ENCODE peak calls at places on chromosomes 1 and 21, in four cellular contexts. C is H9, A is neuronal stem cell, U is IMR-90. L is an unnamed sample.

GRCh38 chr1:114131526-114132220 is 22.0 kb downstream of the SYT6 start:
- DNase-seq in C (no peak), A (no peak), U (peak), L (no peak)

GRCh38 chr1:21586926-21587601 is 77.8 kb downstream of the ALPL start:
- DNase-seq in C (peak), A (no peak), U (peak), L (no peak)

GRCh38 chr1:230728710-230729392 is 14.9 kb upstream of the AGT start:
- DNase-seq in C (no peak), A (no peak), U (no peak), L (no peak)

GRCh38 chr1:60054374-60054773 is 19.2 kb downstream of the C1orf87 start:
- DNase-seq in C (no peak), A (no peak), U (no peak), L (no peak)

GRCh38 chr1:111139234-111139955 is 498 bp downstream of the DRAM2 start:
- DNase-seq in C (peak), A (peak), U (peak), L (no peak)

GRCh38 chr1:219883400-219884332 is 44.7 kb downstream of the SLC30A10 start:
- DNase-seq in C (peak), A (peak), U (no peak), L (peak)

GRCh38 chr1:41672641-41673313 is 188.3 kb upstream of the EDN2 start:
- DNase-seq in C (no peak), A (no peak), U (peak), L (no peak)

GRCh38 chr1:231729541-231729940 is 103.0 kb downstream of the DISC1 start:
- DNase-seq in C (no peak), A (no peak), U (no peak), L (no peak)

GRCh38 chr21:34613679-34614442 is 1.1 kb downstream of the RCAN1 start:
- DNase-seq in C (no peak), A (no peak), U (peak), L (no peak)

GRCh38 chr1:160971618-160972056 is 17.0 kb upstream of the ITLN2 start:
- DNase-seq in C (peak), A (no peak), U (no peak), L (no peak)

GRCh38 chr1:202710070-202711025 is at the start of gene SYT2:
- DNase-seq in C (peak), A (peak), U (no peak), L (peak)

GRCh38 chr1:160415696-160416298 is 15.4 kb downstream of the VANGL2 start:
- DNase-seq in C (no peak), A (no peak), U (no peak), L (no peak)

GRCh38 chr1:59150537-59151386 is 146.1 kb upstream of the FGGY start:
- DNase-seq in C (no peak), A (no peak), U (peak), L (no peak)

DNA sequence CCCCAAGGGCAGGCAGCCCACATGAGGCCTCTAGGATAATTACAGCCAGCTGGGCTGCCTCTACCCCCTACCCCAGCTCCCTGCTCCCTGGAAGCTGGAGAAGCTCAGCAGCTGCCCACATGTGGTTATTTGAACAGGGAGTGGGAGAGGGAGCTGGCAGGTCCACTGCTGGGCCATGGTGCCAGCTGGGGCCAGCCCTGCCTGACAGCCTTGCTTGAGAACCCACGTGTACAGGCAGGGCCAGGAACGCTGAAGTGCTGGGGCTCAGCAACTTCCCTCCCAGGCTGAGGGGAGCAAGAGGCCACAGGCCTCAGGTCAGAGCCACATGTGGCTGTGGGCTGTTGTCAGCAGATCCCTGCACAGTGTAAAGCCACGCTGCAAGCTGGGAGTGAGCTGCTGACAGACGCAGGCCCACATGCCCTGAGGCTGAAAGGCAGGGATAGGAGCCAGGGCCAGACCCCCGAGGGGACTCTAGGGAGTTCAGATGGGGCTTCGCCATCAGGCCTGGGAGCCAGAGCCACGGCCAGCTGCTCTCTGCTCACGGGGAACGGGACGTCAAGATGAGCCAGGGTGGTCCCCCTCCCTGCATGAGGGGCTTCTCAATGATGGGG is 129.0 kb downstream of the SYF2 start:
- DNase-seq in C (no peak), A (no peak), U (no peak), L (no peak)
- H4K91ac ChIP-seq in C (no peak), A (no peak), U (no peak), L (no peak)

DNA sequence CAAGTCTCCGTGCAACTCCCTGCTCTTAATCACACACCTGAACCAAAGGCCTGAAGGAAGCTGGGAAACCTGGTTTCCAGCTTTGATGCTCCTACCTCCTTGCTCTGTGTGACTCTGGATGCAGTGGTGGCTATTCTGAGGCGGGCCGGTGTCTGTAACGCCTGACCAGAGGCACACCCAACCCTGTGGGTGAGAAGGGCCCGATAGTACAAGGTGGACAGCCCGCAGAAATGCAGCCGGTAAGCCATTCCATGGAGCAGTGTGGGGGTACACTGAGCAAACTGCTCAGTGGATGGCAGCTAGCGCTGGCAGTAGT is 36.1 kb downstream of the AHDC1 start:
- DNase-seq in C (no peak), A (no peak), U (no peak), L (no peak)
- H4K91ac ChIP-seq in C (no peak), A (peak), U (peak), L (peak)

GRCh38 chr1:44327679-44328491 is 27.2 kb downstream of the ERI3 start:
- DNase-seq in C (peak), A (no peak), U (peak), L (no peak)
- H4K91ac ChIP-seq in C (no peak), A (no peak), U (peak), L (no peak)

DNA sequence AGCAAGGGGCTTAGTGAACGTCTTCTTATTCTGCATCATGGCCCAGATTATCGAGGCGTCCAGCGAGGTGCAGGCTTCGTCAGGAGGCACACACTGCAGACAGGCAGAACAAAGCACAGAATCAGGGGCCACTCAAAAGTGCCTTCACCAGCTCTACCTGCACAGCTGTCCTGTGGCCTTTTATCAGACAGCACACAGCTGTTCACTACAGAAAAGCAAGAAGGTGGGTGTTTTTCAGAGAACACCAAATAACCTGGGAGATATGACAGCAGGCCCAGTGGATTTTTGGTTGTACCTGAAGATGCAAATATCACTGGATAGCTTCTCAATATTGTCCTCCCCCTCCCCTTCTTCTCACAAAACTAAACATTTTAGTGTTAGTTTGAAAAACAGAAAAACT is 177.3 kb downstream of the TGFBR3 start:
- DNase-seq in C (no peak), A (no peak), U (no peak), L (no peak)
- H4K91ac ChIP-seq in C (no peak), A (no peak), U (no peak), L (no peak)

GRCh38 chr1:15409400-15410222 is at the start of gene EFHD2:
- DNase-seq in C (peak), A (peak), U (peak), L (peak)
- H4K91ac ChIP-seq in C (no peak), A (no peak), U (peak), L (no peak)

DNA sequence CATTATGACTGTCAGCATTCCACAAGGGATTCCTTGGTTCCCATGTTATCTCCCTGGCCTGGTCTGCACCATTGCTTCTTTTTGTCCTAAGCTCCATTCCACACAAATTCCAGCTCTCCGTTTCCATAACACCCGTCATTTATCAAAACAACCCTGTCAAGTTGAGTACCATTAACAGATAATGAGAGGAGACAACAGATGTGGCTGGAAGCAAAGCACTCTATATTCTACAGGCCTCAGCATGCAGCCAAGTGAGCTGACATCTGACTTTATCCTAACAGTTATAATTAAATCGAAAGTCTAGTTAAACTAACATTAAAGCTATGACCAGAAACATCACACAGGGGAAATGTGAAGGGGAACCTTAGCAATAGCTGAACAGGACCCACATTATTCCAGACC is 110.4 kb downstream of the RERE start:
- DNase-seq in C (no peak), A (peak), U (peak), L (no peak)
- H4K91ac ChIP-seq in C (no peak), A (no peak), U (no peak), L (no peak)

GRCh38 chr1:189496768-189497167 is 980.9 kb downstream of the BRINP3 start:
- DNase-seq in C (no peak), A (no peak), U (no peak), L (no peak)
- H4K91ac ChIP-seq in C (no peak), A (no peak), U (no peak), L (no peak)

GRCh38 chr1:156238248-156238647 is 3.7 kb upstream of the BGLAP start:
- DNase-seq in C (no peak), A (no peak), U (no peak), L (no peak)

GRCh38 chr1:156244126-156244525 is 2.1 kb downstream of the BGLAP start:
- DNase-seq in C (no peak), A (no peak), U (no peak), L (no peak)

GRCh38 chr1:156242738-156243137 is 754 bp downstream of the BGLAP start:
- DNase-seq in C (no peak), A (no peak), U (no peak), L (no peak)

GRCh38 chr1:156241926-156242325 is at the start of gene BGLAP:
- DNase-seq in C (no peak), A (no peak), U (no peak), L (no peak)

GRCh38 chr1:156241311-156241811 is 623 bp upstream of the BGLAP start:
- DNase-seq in C (no peak), A (no peak), U (peak), L (no peak)
- H4K91ac ChIP-seq in C (no peak), A (no peak), U (no peak), L (no peak)